ENCODE peak calls at places on chromosomes 4 and X, in six cellular contexts. H is MM.1S, E is GM23338, V is GM23248, O is neural progenitor cell, D is SK-N-SH. L is an unnamed sample. For H3K36me3, the result is how much of the 10 kb centered on the place peaks cover.

GRCh38 chr4:93183589-93183988 is 645.0 kb upstream of the ATOH1 start:
- DNase-seq in H (no peak), E (no peak), V (no peak), O (no peak), D (no peak), L (no peak)

GRCh38 chr4:168981460-168981859 is 28.6 kb downstream of the CBR4 start:
- DNase-seq in H (no peak), E (no peak), V (peak), O (no peak), D (no peak), L (no peak)

GRCh38 chr4:88029556-88029955 is 22.1 kb downstream of the PKD2 start:
- DNase-seq in H (no peak), E (no peak), V (peak), O (no peak), D (no peak), L (no peak)

GRCh38 chrX:28042260-28042659 is 61.0 kb upstream of the DCAF8L1 start:
- DNase-seq in H (no peak), E (no peak), V (no peak), O (no peak), D (no peak), L (no peak)

GRCh38 chr4:10783351-10783750 is 98.8 kb upstream of the CLNK start:
- DNase-seq in H (no peak), E (no peak), V (peak), O (no peak), D (no peak), L (no peak)

GRCh38 chr4:186204103-186204559 is 12.8 kb downstream of the CYP4V2 start:
- DNase-seq in H (peak), E (peak), V (no peak), O (no peak), D (peak), L (no peak)

GRCh38 chr4:114603455-114603854 is 4.8 kb downstream of the UGT8 start:
- DNase-seq in H (peak), E (no peak), V (no peak), O (no peak), D (no peak), L (peak)

GRCh38 chr4:95165926-95166524 is 382.7 kb downstream of the UNC5C start:
- DNase-seq in H (peak), E (peak), V (peak), O (peak), D (peak), L (peak)

GRCh38 chr4:185128272-185129119 is 14.6 kb upstream of the SLC25A4 start:
- DNase-seq in H (no peak), E (peak), V (peak), O (peak), D (peak), L (no peak)

GRCh38 chr4:86359944-86360478 is at the start of gene MAPK10:
- DNase-seq in H (peak), E (peak), V (peak), O (peak), D (peak), L (peak)

GRCh38 chr4:84928089-84928488 is 38.4 kb downstream of the WDFY3 start:
- DNase-seq in H (no peak), E (no peak), V (no peak), O (no peak), D (no peak), L (no peak)
- H3K36me3 ChIP-seq in H (under half), E (under half), V (under half), O (under half), D (under half), L (under half)

GRCh38 chr4:108651068-108651794 is 832 bp downstream of the OSTC start:
- DNase-seq in H (peak), E (peak), V (peak), O (peak), D (peak), L (peak)
- TF ChIP-seq EZH2phosphoT487 in H (no peak), E (no peak), V (no peak), O (no peak), D (no peak), L (no peak)

GRCh38 chr4:52712991-52713275 is 38.3 kb downstream of the ERVMER34-1 start:
- DNase-seq in H (no peak), E (no peak), V (no peak), O (no peak), D (no peak), L (no peak)
- H3K36me3 ChIP-seq in H (under half), E (under half), V (under half), O (under half), D (under half), L (half or more)

GRCh38 chrX:138858946-138859345 is 147.4 kb upstream of the FGF13 start:
- DNase-seq in H (no peak), E (no peak), V (peak), O (no peak), D (no peak), L (no peak)

GRCh38 chrX:138853936-138854335 is 142.4 kb upstream of the FGF13 start:
- DNase-seq in H (no peak), E (no peak), V (no peak), O (no peak), D (no peak), L (no peak)

GRCh38 chrX:138859421-138859820 is 147.9 kb upstream of the FGF13 start:
- DNase-seq in H (no peak), E (no peak), V (peak), O (no peak), D (no peak), L (no peak)

GRCh38 chrX:138856881-138857280 is 145.4 kb upstream of the FGF13 start:
- DNase-seq in H (no peak), E (no peak), V (peak), O (no peak), D (no peak), L (no peak)

GRCh38 chrX:138858438-138858837 is 146.9 kb upstream of the FGF13 start:
- DNase-seq in H (no peak), E (no peak), V (peak), O (no peak), D (no peak), L (no peak)
- TF ChIP-seq EZH2phosphoT487 in H (no peak), E (no peak), V (no peak), O (no peak), D (no peak), L (no peak)

GRCh38 chr4:47538516-47538915 is 53.4 kb downstream of the ATP10D start:
- DNase-seq in H (no peak), E (peak), V (peak), O (no peak), D (no peak), L (no peak)

GRCh38 chr4:47533689-47534347 is 48.7 kb downstream of the ATP10D start:
- DNase-seq in H (no peak), E (no peak), V (no peak), O (no peak), D (no peak), L (no peak)

GRCh38 chr4:47536956-47537355 is 51.9 kb downstream of the ATP10D start:
- DNase-seq in H (no peak), E (no peak), V (peak), O (no peak), D (no peak), L (no peak)

GRCh38 chr4:47534772-47535171 is 49.7 kb downstream of the ATP10D start:
- DNase-seq in H (no peak), E (no peak), V (no peak), O (no peak), D (no peak), L (no peak)

GRCh38 chr4:47535567-47536147 is 50.6 kb downstream of the ATP10D start:
- DNase-seq in H (no peak), E (no peak), V (no peak), O (no peak), D (peak), L (no peak)
- H3K36me3 ChIP-seq in H (under half), E (under half), V (under half), O (under half), D (under half), L (under half)

GRCh38 chr4:80228460-80228859 is 31.2 kb downstream of the PRDM8 start:
- DNase-seq in H (no peak), E (no peak), V (no peak), O (no peak), D (no peak), L (no peak)

GRCh38 chr4:80229590-80229989 is 32.3 kb downstream of the PRDM8 start:
- DNase-seq in H (peak), E (no peak), V (no peak), O (no peak), D (no peak), L (no peak)

GRCh38 chr4:80225628-80226027 is 28.3 kb downstream of the PRDM8 start:
- DNase-seq in H (no peak), E (no peak), V (peak), O (no peak), D (no peak), L (no peak)

GRCh38 chr4:80229128-80229527 is 31.8 kb downstream of the PRDM8 start:
- DNase-seq in H (no peak), E (no peak), V (no peak), O (no peak), D (no peak), L (no peak)

DNA sequence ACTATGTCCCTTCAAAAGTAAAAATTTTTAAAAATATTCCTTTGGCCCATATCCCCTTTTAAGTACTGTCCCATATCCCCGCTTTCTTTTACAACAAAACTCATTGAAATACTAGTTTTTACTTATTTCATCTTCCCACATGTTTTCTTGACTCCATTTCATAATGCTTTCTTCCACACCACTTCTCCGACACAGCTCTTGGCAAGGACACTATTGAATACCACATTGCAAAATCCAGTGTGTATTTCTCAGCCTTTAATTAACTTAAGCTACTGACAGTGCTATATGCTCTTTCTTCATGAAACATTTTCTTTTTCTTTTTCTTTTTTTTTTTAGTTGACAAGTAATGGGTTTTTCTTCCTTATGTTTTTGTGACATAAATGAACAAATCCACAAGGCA is 28.8 kb downstream of the PRDM8 start:
- DNase-seq in H (no peak), E (no peak), V (peak), O (no peak), D (no peak), L (no peak)
- TF ChIP-seq EZH2phosphoT487 in H (no peak), E (no peak), V (no peak), O (no peak), D (no peak), L (no peak)

L was measured in OCI-LY7.